ENCODE peak calls at places on chromosome X, in nine cellular contexts. O is hepatocyte; Y is CD4-positive, alpha-beta memory T cell; E is breast epithelium; Q is small intestine; U is IMR-90; K is right lobe of liver; V is AG04450; N is heart right ventricle. W is an unnamed sample.

GRCh38 chrX:106457802-106458201 is 154.0 kb upstream of the RADX start:
- DNase-seq in O (no peak), Y (no peak), E (no peak), Q (no peak), U (no peak), K (no peak), V (no peak), N (no peak), W (no peak)

GRCh38 chrX:19886375-19886774 is 1.0 kb downstream of the SH3KBP1 start:
- DNase-seq in O (no peak), Y (no peak), E (no peak), Q (no peak), U (no peak), K (no peak), V (no peak), N (no peak), W (no peak)

GRCh38 chrX:85963736-85964135 is 83.6 kb downstream of the CHM start:
- DNase-seq in O (peak; percentile 34), Y (no peak), E (no peak), Q (peak; percentile 0), U (peak; percentile 96), K (no peak), V (peak; percentile 75), N (no peak), W (no peak)

GRCh38 chrX:21926527-21927278 is 13.8 kb upstream of the SMS start:
- DNase-seq in O (peak; percentile 60), Y (no peak), E (no peak), Q (no peak), U (peak; percentile 99), K (no peak), V (peak; percentile 82), N (no peak), W (no peak)

GRCh38 chrX:45191820-45192409 is 8.8 kb downstream of the DIPK2B start:
- DNase-seq in O (no peak), Y (no peak), E (no peak), Q (no peak), U (no peak), K (no peak), V (no peak), N (peak; percentile 11), W (no peak)

GRCh38 chrX:107834273-107835201 is 8.9 kb downstream of the MID2 start:
- DNase-seq in O (no peak), Y (no peak), E (no peak), Q (no peak), U (no peak), K (no peak), V (no peak), N (no peak), W (no peak)

GRCh38 chrX:44043496-44043895 is 70.3 kb upstream of the NDP start:
- DNase-seq in O (no peak), Y (no peak), E (no peak), Q (no peak), U (no peak), K (no peak), V (no peak), N (no peak), W (no peak)

GRCh38 chrX:12701625-12702024 is 89.6 kb upstream of the PRPS2 start:
- DNase-seq in O (peak; percentile 79), Y (peak; percentile 1), E (no peak), Q (peak; percentile 58), U (peak; percentile 68), K (peak; percentile 43), V (peak; percentile 52), N (peak; percentile 6), W (no peak)

GRCh38 chrX:150405576-150405975 is 42.5 kb downstream of the MAMLD1 start:
- DNase-seq in O (peak; percentile 14), Y (no peak), E (no peak), Q (peak; percentile 2), U (no peak), K (no peak), V (no peak), N (no peak), W (no peak)

GRCh38 chrX:150408561-150408960 is 45.4 kb downstream of the MAMLD1 start:
- DNase-seq in O (no peak), Y (no peak), E (no peak), Q (no peak), U (peak; percentile 23), K (no peak), V (no peak), N (no peak), W (no peak)

GRCh38 chrX:150408007-150408406 is 44.9 kb downstream of the MAMLD1 start:
- DNase-seq in O (no peak), Y (no peak), E (no peak), Q (no peak), U (no peak), K (no peak), V (no peak), N (no peak), W (no peak)

GRCh38 chrX:150406559-150406958 is 43.4 kb downstream of the MAMLD1 start:
- DNase-seq in O (no peak), Y (no peak), E (no peak), Q (no peak), U (peak; percentile 11), K (no peak), V (no peak), N (no peak), W (no peak)

DNA sequence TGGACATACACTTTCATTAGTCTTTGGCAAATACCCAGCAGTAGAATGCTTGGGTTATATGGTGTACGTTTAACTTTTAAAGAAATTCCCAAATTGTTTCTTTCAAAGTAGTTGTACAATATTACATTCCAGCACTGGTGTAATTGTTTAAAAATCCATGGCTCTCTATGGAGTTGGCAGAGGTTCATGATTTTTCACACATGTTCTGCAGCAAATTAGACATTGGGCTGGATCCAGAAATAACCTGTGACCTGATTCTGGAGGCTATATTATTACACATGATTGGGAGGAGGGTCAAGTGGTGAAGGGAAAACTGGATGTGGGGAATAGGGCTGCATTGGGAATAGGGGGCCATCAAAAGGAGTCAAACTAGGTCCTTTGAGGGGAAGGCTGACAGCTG is 41.9 kb downstream of the MAMLD1 start:
- DNase-seq in O (no peak), Y (no peak), E (no peak), Q (no peak), U (peak; percentile 23), K (no peak), V (no peak), N (no peak), W (no peak)
- H3K27me3 ChIP-seq in O (no peaks in the 10 kb centered on the region), Y (no peaks in the 10 kb centered on the region), E (peaks cover 6% of the 10 kb centered on the region), Q (no peaks in the 10 kb centered on the region), U (no peaks in the 10 kb centered on the region), K (no peaks in the 10 kb centered on the region), V (no peaks in the 10 kb centered on the region), N (no peaks in the 10 kb centered on the region), W (no peaks in the 10 kb centered on the region)

GRCh38 chrX:144681501-144681900 is 565.8 kb upstream of the SPANXN1 start:
- DNase-seq in O (no peak), Y (no peak), E (no peak), Q (no peak), U (no peak), K (no peak), V (no peak), N (no peak), W (no peak)
- H3K9me3 ChIP-seq in O (no peaks in the 10 kb centered on the region), Y (no peaks in the 10 kb centered on the region), E (no peaks in the 10 kb centered on the region), Q (no peaks in the 10 kb centered on the region), U (peaks cover 3% of the 10 kb centered on the region), K (no peaks in the 10 kb centered on the region), V (no peaks in the 10 kb centered on the region), N (peaks cover 6% of the 10 kb centered on the region), W (no peaks in the 10 kb centered on the region)

GRCh38 chrX:150570512-150570911 is 2.1 kb downstream of the MTM1 start:
- DNase-seq in O (no peak), Y (no peak), E (no peak), Q (peak; percentile 70), U (no peak), K (peak; percentile 55), V (no peak), N (no peak), W (no peak)
- H3K4me3 ChIP-seq in O (no peak overlapping the region), Y (peak overlapping the region; percentile 36), E (no peak overlapping the region), Q (no peak overlapping the region), U (no peak overlapping the region), K (no peak overlapping the region), V (no peak overlapping the region), N (no peak overlapping the region), W (no peak overlapping the region)

DNA sequence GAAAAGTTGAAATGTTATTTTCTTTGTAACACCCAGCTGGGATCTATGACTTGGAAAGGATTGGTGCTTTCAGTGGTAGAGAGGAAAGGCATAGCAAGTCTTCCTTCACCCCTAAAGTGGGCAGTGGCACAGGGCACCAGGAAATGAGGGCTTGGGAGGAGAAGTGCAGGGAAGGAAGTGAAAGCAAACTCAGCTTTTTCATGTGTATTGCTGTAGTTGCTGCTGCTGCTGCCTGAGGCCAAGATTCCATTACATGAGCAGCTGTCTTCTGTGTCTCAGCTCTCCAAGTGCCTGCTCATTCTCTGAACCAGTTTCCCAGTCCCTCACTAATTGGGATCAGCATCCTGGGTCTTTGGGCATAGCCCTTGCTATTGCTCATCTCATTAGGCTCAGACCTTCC is 2.6 kb downstream of the HCCS start:
- DNase-seq in O (no peak), Y (no peak), E (no peak), Q (peak; percentile 25), U (peak; percentile 34), K (no peak), V (no peak), N (no peak), W (no peak)
- H3K27me3 ChIP-seq in O (no peaks in the 10 kb centered on the region), Y (no peaks in the 10 kb centered on the region), E (peaks cover 10% of the 10 kb centered on the region), Q (no peaks in the 10 kb centered on the region), U (no peaks in the 10 kb centered on the region), K (no peaks in the 10 kb centered on the region), V (no peaks in the 10 kb centered on the region), N (no peaks in the 10 kb centered on the region), W (no peaks in the 10 kb centered on the region)

GRCh38 chrX:148664171-148664570 is 163.8 kb downstream of the AFF2 start:
- DNase-seq in O (no peak), Y (no peak), E (no peak), Q (no peak), U (no peak), K (no peak), V (no peak), N (no peak), W (no peak)
- H3K9me3 ChIP-seq in O (no peaks in the 10 kb centered on the region), Y (no peaks in the 10 kb centered on the region), E (peaks cover 18% of the 10 kb centered on the region), Q (no peaks in the 10 kb centered on the region), U (peaks cover 2% of the 10 kb centered on the region), K (no peaks in the 10 kb centered on the region), V (no peaks in the 10 kb centered on the region), N (peaks cover 21% of the 10 kb centered on the region), W (no peaks in the 10 kb centered on the region)

W was measured in aorta.